ENCODE peak calls at places on chromosome 18, in four cellular contexts. P is erythroblast, F is Calu3, K is IMR-90. L is an unnamed sample.

GRCh38 chr18:79393181-79393598 is 2.5 kb upstream of the NFATC1 start:
- DNase-seq in P (peak), F (no peak), K (no peak), L (peak)

GRCh38 chr18:76978616-76979015 is 154.0 kb downstream of the MBP start:
- DNase-seq in P (no peak), F (no peak), K (no peak), L (peak)

GRCh38 chr18:48290162-48290926 is 118.8 kb downstream of the ZBTB7C start:
- DNase-seq in P (no peak), F (no peak), K (no peak), L (no peak)

GRCh38 chr18:12657048-12657848 is 659 bp downstream of the SPIRE1 start:
- DNase-seq in P (peak), F (peak), K (peak), L (peak)

GRCh38 chr18:51211552-51211951 is 14.1 kb upstream of the MEX3C start:
- DNase-seq in P (peak), F (peak), K (peak), L (no peak)

GRCh38 chr18:50590625-50591024 is 30.7 kb downstream of the MAPK4 start:
- DNase-seq in P (no peak), F (no peak), K (no peak), L (no peak)

GRCh38 chr18:75405341-75405740 is 22.2 kb downstream of the SMIM21 start:
- DNase-seq in P (no peak), F (no peak), K (peak), L (no peak)

GRCh38 chr18:4134691-4135090 is 320.4 kb downstream of the DLGAP1 start:
- DNase-seq in P (no peak), F (no peak), K (no peak), L (no peak)

GRCh38 chr18:13356032-13356431 is 137.5 kb downstream of the LDLRAD4 start:
- DNase-seq in P (no peak), F (no peak), K (no peak), L (no peak)

GRCh38 chr18:22223263-22223960 is 54.0 kb downstream of the GATA6 start:
- DNase-seq in P (peak), F (peak), K (peak), L (peak)

GRCh38 chr18:3664563-3665178 is 214.7 kb downstream of the TGIF1 start:
- DNase-seq in P (peak), F (peak), K (no peak), L (peak)

GRCh38 chr18:11320981-11321380 is 171.6 kb upstream of the PIEZO2 start:
- DNase-seq in P (no peak), F (no peak), K (peak), L (no peak)

GRCh38 chr18:58493516-58494253 is 135.2 kb downstream of the ALPK2 start:
- DNase-seq in P (peak), F (peak), K (peak), L (peak)

GRCh38 chr18:77089796-77090285 is 42.7 kb downstream of the MBP start:
- DNase-seq in P (no peak), F (no peak), K (no peak), L (no peak)

GRCh38 chr18:74868461-74868860 is 270.8 kb downstream of the ZNF407 start:
- DNase-seq in P (no peak), F (no peak), K (no peak), L (peak)

GRCh38 chr18:33700513-33700976 is 122.5 kb downstream of the ASXL3 start:
- DNase-seq in P (no peak), F (no peak), K (no peak), L (no peak)

GRCh38 chr18:7958081-7958896 is 391.2 kb downstream of the PTPRM start:
- DNase-seq in P (no peak), F (no peak), K (peak), L (no peak)

GRCh38 chr18:26322892-26323653 is 96.8 kb downstream of the TAF4B start:
- DNase-seq in P (no peak), F (no peak), K (peak), L (no peak)

GRCh38 chr18:23131693-23132319 is 3.5 kb upstream of the CABLES1 start:
- DNase-seq in P (peak), F (peak), K (peak), L (peak)

GRCh38 chr18:50986360-50987087 is 18.7 kb downstream of the ELAC1 start:
- DNase-seq in P (no peak), F (no peak), K (peak), L (no peak)

GRCh38 chr18:62883937-62884735 is 168.8 kb downstream of the PHLPP1 start:
- DNase-seq in P (no peak), F (no peak), K (no peak), L (no peak)

GRCh38 chr18:48222118-48222517 is 187.1 kb downstream of the ZBTB7C start:
- DNase-seq in P (peak), F (peak), K (no peak), L (no peak)

GRCh38 chr18:23302852-23303527 is 150.1 kb upstream of the RIOK3 start:
- DNase-seq in P (no peak), F (no peak), K (peak), L (peak)

GRCh38 chr18:26579941-26580618 is 31.7 kb upstream of the KCTD1 start:
- DNase-seq in P (no peak), F (peak), K (no peak), L (no peak)

GRCh38 chr18:46755315-46756171 is 1.3 kb downstream of the ST8SIA5 start:
- DNase-seq in P (peak), F (no peak), K (no peak), L (peak)

GRCh38 chr18:63472380-63472779 is 4.4 kb upstream of the SERPINB5 start:
- DNase-seq in P (no peak), F (peak), K (no peak), L (no peak)

GRCh38 chr18:77608807-77609206 is 359.2 kb downstream of the GALR1 start:
- DNase-seq in P (no peak), F (no peak), K (no peak), L (peak)

GRCh38 chr18:7272268-7273049 is 41.6 kb downstream of the LRRC30 start:
- DNase-seq in P (peak), F (peak), K (peak), L (peak)